ENCODE peak calls at places on chromosomes 2 and 18, in ten cellular contexts. L is breast epithelium, E is Peyer's patch, Y is A549, R is IMR-90, P is adrenal gland, V is heart left ventricle, N is GM12878, M is stomach, B is HCT116. I is an unnamed sample.

GRCh38 chr2:11762031-11762430 is 15.6 kb downstream of the LPIN1 start:
- DNase-seq in L (no peak), E (no peak), Y (no peak), R (no peak), P (peak; percentile 40), V (no peak), N (no peak), M (no peak), B (no peak), I (no peak)

GRCh38 chr18:54983041-54983686 is 23.9 kb upstream of the CCDC68 start:
- DNase-seq in L (no peak), E (no peak), Y (peak; percentile 31), R (peak; percentile 76), P (no peak), V (no peak), N (no peak), M (no peak), B (peak; percentile 47), I (peak; percentile 64)

GRCh38 chr2:235607541-235608199 is 113.8 kb downstream of the AGAP1 start:
- DNase-seq in L (no peak), E (no peak), Y (no peak), R (no peak), P (no peak), V (no peak), N (no peak), M (no peak), B (no peak), I (no peak)

GRCh38 chr2:169072163-169072925 is 3.0 kb downstream of the DHRS9 start:
- DNase-seq in L (no peak), E (no peak), Y (no peak), R (no peak), P (no peak), V (no peak), N (no peak), M (no peak), B (no peak), I (peak; percentile 88)

GRCh38 chr2:235027558-235028214 is 75.9 kb downstream of the SH3BP4 start:
- DNase-seq in L (no peak), E (no peak), Y (peak; percentile 52), R (peak; percentile 68), P (peak; percentile 82), V (no peak), N (no peak), M (no peak), B (no peak), I (no peak)

GRCh38 chr2:111069722-111070121 is 51.0 kb upstream of the BCL2L11 start:
- DNase-seq in L (no peak), E (no peak), Y (no peak), R (no peak), P (no peak), V (no peak), N (no peak), M (no peak), B (no peak), I (peak; percentile 12)

GRCh38 chr18:23852236-23853045 is 162.1 kb upstream of the TTC39C start:
- DNase-seq in L (no peak), E (no peak), Y (no peak), R (no peak), P (no peak), V (no peak), N (no peak), M (no peak), B (no peak), I (no peak)

GRCh38 chr18:79571221-79572092 is 108.1 kb upstream of the CTDP1 start:
- DNase-seq in L (peak; percentile 37), E (peak; percentile 27), Y (no peak), R (no peak), P (no peak), V (peak; percentile 26), N (no peak), M (no peak), B (peak; percentile 48), I (no peak)

GRCh38 chr18:48622911-48623431 is 84.1 kb downstream of the CTIF start:
- DNase-seq in L (no peak), E (no peak), Y (no peak), R (peak; percentile 61), P (no peak), V (no peak), N (no peak), M (no peak), B (no peak), I (no peak)

GRCh38 chr2:178225011-178225817 is 30.9 kb downstream of the OSBPL6 start:
- DNase-seq in L (no peak), E (no peak), Y (no peak), R (peak; percentile 54), P (no peak), V (no peak), N (no peak), M (no peak), B (no peak), I (no peak)

GRCh38 chr18:67845035-67845434 is 328.5 kb upstream of the DSEL start:
- DNase-seq in L (no peak), E (no peak), Y (no peak), R (no peak), P (no peak), V (no peak), N (no peak), M (no peak), B (no peak), I (no peak)

GRCh38 chr2:146661494-146662096 is 1183.2 kb upstream of the ACVR2A start:
- DNase-seq in L (no peak), E (no peak), Y (peak; percentile 1), R (peak; percentile 60), P (no peak), V (no peak), N (no peak), M (no peak), B (peak; percentile 37), I (peak; percentile 46)

GRCh38 chr2:85800576-85800975 is 46.8 kb downstream of the ATOH8 start:
- DNase-seq in L (no peak), E (no peak), Y (no peak), R (no peak), P (no peak), V (no peak), N (no peak), M (no peak), B (no peak), I (peak; percentile 62)

GRCh38 chr2:182444806-182445205 is 18.0 kb upstream of the PDE1A start:
- DNase-seq in L (no peak), E (no peak), Y (no peak), R (no peak), P (no peak), V (no peak), N (no peak), M (no peak), B (no peak), I (no peak)

GRCh38 chr2:114079366-114080004 is 189.6 kb downstream of the ACTR3 start:
- DNase-seq in L (no peak), E (no peak), Y (no peak), R (no peak), P (no peak), V (no peak), N (no peak), M (no peak), B (no peak), I (no peak)

GRCh38 chr18:12313530-12314245 is 5.6 kb downstream of the TUBB6 start:
- DNase-seq in L (no peak), E (no peak), Y (no peak), R (no peak), P (no peak), V (no peak), N (no peak), M (no peak), B (no peak), I (no peak)
- TF ChIP-seq POLR2A in L (no peak), E (no peak), Y (no peak), R (peak; percentile 34), P (no peak), V (no peak), N (no peak), M (no peak), B (no peak), I (no peak)

DNA sequence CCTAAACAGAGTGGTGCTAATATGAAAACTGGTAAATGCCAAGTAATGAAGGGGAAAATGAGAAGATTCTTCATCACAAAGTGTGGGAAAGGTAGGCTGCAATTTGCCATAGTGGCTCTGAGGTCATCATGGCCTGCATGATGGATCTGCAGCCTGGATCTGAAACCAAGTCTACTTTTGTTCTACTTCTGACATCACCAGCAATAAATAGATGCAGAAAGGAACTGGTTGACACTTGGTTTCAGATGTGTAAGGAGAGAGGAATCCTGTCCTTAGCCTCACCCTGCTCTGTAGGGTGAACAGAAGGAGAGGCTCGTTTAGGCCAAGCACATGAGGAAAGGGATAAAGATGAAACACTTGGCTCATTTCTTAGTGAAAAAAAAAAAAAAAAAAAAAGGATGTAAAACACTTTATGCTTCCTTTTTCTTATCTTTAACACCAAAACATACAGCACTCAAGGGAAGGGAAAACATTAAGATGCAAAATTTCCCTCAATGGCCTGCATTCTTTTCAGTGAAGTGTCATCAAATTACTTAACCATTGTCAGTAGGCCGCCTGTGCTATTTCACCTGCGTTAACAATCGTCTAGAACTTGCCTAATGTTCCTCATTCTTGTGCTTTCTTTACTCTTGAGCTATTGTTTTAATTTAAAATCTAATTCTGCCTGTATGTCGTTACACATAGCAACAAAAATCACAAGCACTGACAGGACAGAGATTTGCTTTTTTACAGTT is 3.9 kb downstream of the NEB start:
- DNase-seq in L (no peak), E (no peak), Y (no peak), R (peak; percentile 8), P (no peak), V (no peak), N (no peak), M (no peak), B (no peak), I (no peak)
- TF ChIP-seq POLR2A in L (no peak), E (no peak), Y (no peak), R (no peak), P (no peak), V (no peak), N (no peak), M (no peak), B (no peak), I (no peak)

DNA sequence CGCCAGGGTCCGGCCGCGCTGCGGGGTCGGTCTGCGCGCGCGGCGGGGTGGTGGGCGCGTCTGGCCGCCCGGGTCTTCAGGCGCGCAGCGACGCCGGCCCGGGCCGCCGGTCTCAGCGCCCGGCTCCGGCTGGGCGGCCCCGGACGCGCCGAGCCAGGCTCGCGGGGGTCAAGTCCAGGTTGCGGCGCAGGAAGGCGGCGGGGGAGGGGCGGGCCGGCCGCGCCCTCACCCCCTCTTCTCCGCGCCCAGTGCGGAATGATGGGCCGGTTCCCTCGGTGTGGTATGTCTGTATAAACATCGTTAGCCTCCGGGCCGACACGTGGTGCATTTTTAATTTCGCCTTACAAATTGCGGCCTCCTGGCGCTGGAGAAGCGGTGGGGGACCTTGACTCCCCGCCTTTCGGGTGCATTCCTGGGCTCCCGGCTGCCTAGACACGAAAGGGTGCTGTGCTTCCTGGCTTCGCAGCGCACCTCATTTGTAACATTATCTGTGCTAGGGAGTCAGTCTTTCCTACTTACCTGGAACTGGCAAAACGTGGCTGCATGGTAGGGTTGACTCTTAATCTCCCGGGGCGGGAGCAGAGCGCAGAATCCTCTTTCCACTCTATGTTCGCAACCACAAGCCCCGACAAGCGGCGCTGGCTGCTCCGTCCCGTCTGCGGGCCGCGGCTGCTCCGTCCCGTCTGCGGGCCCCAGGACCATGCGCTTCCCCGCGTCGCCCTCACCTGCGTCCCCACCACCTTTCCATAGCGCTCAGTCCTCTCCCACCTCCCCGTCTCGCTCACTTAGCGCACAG is 69.0 kb downstream of the CTAGE1 start:
- DNase-seq in L (peak; percentile 67), E (peak; percentile 74), Y (no peak), R (peak; percentile 42), P (peak; percentile 90), V (peak; percentile 85), N (no peak), M (peak; percentile 60), B (no peak), I (no peak)
- TF ChIP-seq POLR2A in L (no peak), E (no peak), Y (no peak), R (no peak), P (peak; percentile 56), V (no peak), N (no peak), M (no peak), B (no peak), I (no peak)

GRCh38 chr18:44696892-44697291 is 16.2 kb downstream of the SETBP1 start:
- DNase-seq in L (peak; percentile 58), E (no peak), Y (no peak), R (no peak), P (no peak), V (peak; percentile 31), N (no peak), M (peak; percentile 52), B (no peak), I (no peak)
- TF ChIP-seq POLR2A in L (no peak), E (no peak), Y (no peak), R (no peak), P (no peak), V (no peak), N (no peak), M (no peak), B (no peak), I (no peak)